ENCODE peak calls at places on chromosomes 13 and 19, in six cellular contexts. G is kidney glomerular epithelial cell, K is cardiac muscle cell, E is LHCN-M2, C is cortex of kidney, X is RWPE1. S is an unnamed sample.

GRCh38 chr13:59281453-59281852 is 882.3 kb downstream of the DIAPH3 start:
- DNase-seq in G (no peak), K (no peak), X (no peak), E (no peak), C (no peak), S (no peak)

GRCh38 chr19:1284293-1284978 is 1.2 kb upstream of the EFNA2 start:
- DNase-seq in E (no peak), K (no peak), G (no peak), C (no peak), X (no peak), S (peak; percentile 74)

GRCh38 chr13:102040812-102041211 is 361.0 kb downstream of the FGF14 start:
- DNase-seq in K (no peak), G (no peak), E (no peak), C (no peak), X (no peak), S (no peak)

GRCh38 chr13:89721216-89721615 is 1626.3 kb upstream of the MIR17HG start:
- DNase-seq in X (no peak), G (no peak), E (no peak), C (no peak), K (no peak), S (no peak)

GRCh38 chr19:51783373-51783772 is 11.6 kb upstream of the FPR3 start:
- DNase-seq in X (peak; percentile 29), E (peak; percentile 56), G (no peak), C (no peak), K (peak; percentile 58), S (peak; percentile 7)

GRCh38 chr19:7533281-7533819 is 2.2 kb upstream of the PNPLA6 start:
- DNase-seq in K (peak; percentile 79), E (peak; percentile 58), C (no peak), G (no peak), X (no peak), S (no peak)

GRCh38 chr13:39281539-39282150 is 243.4 kb downstream of the NHLRC3 start:
- DNase-seq in E (no peak), G (no peak), X (no peak), C (no peak), K (peak; percentile 69), S (no peak)

GRCh38 chr19:11453468-11454341 is 18.3 kb downstream of the PRKCSH start:
- DNase-seq in E (no peak), K (no peak), G (no peak), C (no peak), X (no peak), S (no peak)

GRCh38 chr13:104085611-104086010 is 1019.4 kb upstream of the SLC10A2 start:
- DNase-seq in X (no peak), K (peak; percentile 60), G (no peak), E (no peak), C (no peak), S (no peak)

GRCh38 chr13:26965976-26966375 is 205.4 kb upstream of the GPR12 start:
- DNase-seq in C (no peak), G (no peak), K (peak; percentile 93), X (no peak), E (peak; percentile 84), S (no peak)

GRCh38 chr19:5308471-5309437 is 31.9 kb downstream of the PTPRS start:
- DNase-seq in C (no peak), X (peak; percentile 85), K (peak; percentile 94), E (peak; percentile 63), G (no peak), S (no peak)

GRCh38 chr19:4636151-4636717 is 3.1 kb upstream of the TNFAIP8L1 start:
- DNase-seq in C (no peak), X (peak; percentile 57), E (peak; percentile 58), G (peak; percentile 23), K (peak; percentile 71), S (peak; percentile 53)

GRCh38 chr13:112102243-112102642 is 35.3 kb downstream of the SOX1 start:
- DNase-seq in K (no peak), E (no peak), C (no peak), G (no peak), X (peak; percentile 42), S (no peak)

GRCh38 chr13:42381165-42381425 is 109.1 kb downstream of the AKAP11 start:
- DNase-seq in C (no peak), G (no peak), X (no peak), E (no peak), K (no peak), S (no peak)

GRCh38 chr13:99370476-99371272 is 63.5 kb upstream of the GPR183 start:
- DNase-seq in K (no peak), X (no peak), G (no peak), C (no peak), E (no peak), S (no peak)

GRCh38 chr13:100473087-100473486 is 115.5 kb downstream of the GGACT start:
- DNase-seq in E (no peak), K (no peak), X (no peak), C (no peak), G (no peak), S (no peak)

GRCh38 chr19:41987141-41987860 is 6.7 kb downstream of the ATP1A3 start:
- DNase-seq in X (no peak), G (no peak), E (no peak), K (no peak), C (no peak), S (no peak)

GRCh38 chr13:26541041-26541440 is 16.4 kb upstream of the WASF3 start:
- DNase-seq in C (no peak), G (no peak), X (no peak), K (no peak), E (no peak), S (no peak)

GRCh38 chr13:72852207-72852606 is 70.3 kb downstream of the PIBF1 start:
- DNase-seq in E (no peak), C (no peak), K (no peak), G (no peak), X (no peak), S (no peak)

GRCh38 chr13:59776924-59777690 is 386.6 kb downstream of the DIAPH3 start:
- DNase-seq in K (peak; percentile 87), X (peak; percentile 69), C (no peak), E (peak; percentile 87), G (peak; percentile 20), S (no peak)

GRCh38 chr13:31945202-31945978 is 86.2 kb upstream of the FRY start:
- DNase-seq in X (peak; percentile 76), E (peak; percentile 94), C (no peak), K (peak; percentile 79), G (peak; percentile 92), S (no peak)

GRCh38 chr19:28508666-28509065 is 704.3 kb downstream of the UQCRFS1 start:
- DNase-seq in K (no peak), C (no peak), X (no peak), E (no peak), G (no peak), S (no peak)

GRCh38 chr19:48713041-48713863 is 6.3 kb downstream of the MAMSTR start:
- DNase-seq in X (no peak), K (no peak), G (peak; percentile 14), E (no peak), C (no peak), S (peak; percentile 64)

GRCh38 chr19:13764821-13765394 is 586 bp downstream of the MRI1 start:
- DNase-seq in X (no peak), K (no peak), C (no peak), G (no peak), E (no peak), S (peak; percentile 44)

GRCh38 chr13:29922281-29922821 is 71.9 kb upstream of the UBL3 start:
- DNase-seq in X (peak; percentile 40), C (no peak), K (peak; percentile 25), G (peak; percentile 15), E (peak; percentile 65), S (no peak)

GRCh38 chr19:34667349-34668076 is 9.4 kb downstream of the SCGB2B2 start:
- DNase-seq in K (peak; percentile 17), G (no peak), X (peak; percentile 8), E (peak; percentile 35), C (no peak), S (no peak)

GRCh38 chr13:73428137-73428536 is 369.3 kb downstream of the KLF5 start:
- DNase-seq in K (peak; percentile 74), X (peak; percentile 69), G (peak; percentile 36), E (peak; percentile 85), C (no peak), S (no peak)

GRCh38 chr19:1264801-1265610 is 4.1 kb upstream of the CIRBP start:
- DNase-seq in X (peak; percentile 81), C (no peak), E (peak; percentile 94), G (peak; percentile 37), K (peak; percentile 90), S (peak; percentile 92)

GRCh38 chr13:110782185-110782584 is 68.7 kb downstream of the ING1 start:
- DNase-seq in G (no peak), X (no peak), C (no peak), E (no peak), K (no peak), S (no peak)

GRCh38 chr19:50249636-50250035 is 46.2 kb downstream of the MYH14 start:
- DNase-seq in K (no peak), E (no peak), C (no peak), G (no peak), X (no peak), S (no peak)

GRCh38 chr13:39571502-39572092 is 31.4 kb downstream of the LHFPL6 start:
- DNase-seq in C (no peak), G (no peak), E (no peak), K (no peak), X (no peak), S (no peak)

GRCh38 chr13:36518707-36519106 is 86.4 kb downstream of the CCNA1 start:
- DNase-seq in X (no peak), E (no peak), K (no peak), C (no peak), G (no peak), S (no peak)

GRCh38 chr13:43307921-43308433 is 284.6 kb downstream of the DNAJC15 start:
- DNase-seq in X (peak; percentile 38), G (peak; percentile 97), C (no peak), E (peak; percentile 79), K (peak; percentile 95), S (peak; percentile 51)